ENCODE peak calls at places on chromosome 21, in six cellular contexts. I, P, C, V, D and L are unnamed samples.

GRCh38 chr21:17730782-17731181 is 88.4 kb downstream of the C21orf91 start:
- DNase-seq in I (no peak), V (peak), P (peak), C (no peak), D (no peak), L (no peak)

GRCh38 chr21:46168659-46169386 is 13.4 kb upstream of the FTCD start:
- DNase-seq in P (no peak), D (no peak), V (no peak), I (no peak), C (no peak), L (no peak)

GRCh38 chr21:22758478-22758877 is 1760.3 kb downstream of the NCAM2 start:
- DNase-seq in I (no peak), D (no peak), V (no peak), P (no peak), C (no peak), L (no peak)

GRCh38 chr21:10272216-10272615 is 249.2 kb upstream of the TPTE start:
- DNase-seq in D (no peak), C (no peak), V (peak), I (no peak), P (no peak), L (no peak)

GRCh38 chr21:14603202-14603601 is 57.1 kb upstream of the SAMSN1 start:
- DNase-seq in I (no peak), C (no peak), V (peak), P (no peak), D (no peak), L (peak)

GRCh38 chr21:16279658-16280581 is 550.1 kb downstream of the USP25 start:
- DNase-seq in D (peak), V (peak), P (no peak), C (no peak), I (no peak), L (peak)

GRCh38 chr21:37695111-37695510 is 221.1 kb downstream of the KCNJ6 start:
- DNase-seq in I (no peak), D (no peak), C (no peak), V (no peak), P (no peak), L (no peak)

GRCh38 chr21:34912022-34912933 is 136.8 kb downstream of the RUNX1 start:
- DNase-seq in D (no peak), V (no peak), P (no peak), I (no peak), C (no peak), L (no peak)

GRCh38 chr21:46135782-46136181 is 19.6 kb downstream of the FTCD start:
- DNase-seq in P (no peak), D (no peak), V (no peak), C (no peak), I (no peak), L (no peak)

GRCh38 chr21:15122241-15122640 is 57.4 kb upstream of the NRIP1 start:
- DNase-seq in D (peak), I (no peak), C (no peak), P (no peak), V (peak), L (peak)

GRCh38 chr21:32516729-32517649 is 68.3 kb downstream of the TCP10L start:
- DNase-seq in D (no peak), P (peak), I (no peak), V (peak), C (no peak), L (peak)

GRCh38 chr21:23021481-23021880 is 2023.3 kb downstream of the NCAM2 start:
- DNase-seq in D (no peak), V (no peak), P (no peak), C (no peak), I (no peak), L (no peak)

GRCh38 chr21:25647632-25648031 is 8.6 kb downstream of the JAM2 start:
- DNase-seq in V (no peak), D (no peak), P (no peak), C (no peak), I (no peak), L (no peak)

GRCh38 chr21:46005081-46005480 is 23.5 kb downstream of the COL6A1 start:
- DNase-seq in C (no peak), D (no peak), I (no peak), V (no peak), P (no peak), L (no peak)

GRCh38 chr21:33685613-33686197 is 43.4 kb downstream of the ITSN1 start:
- DNase-seq in V (peak), D (no peak), I (no peak), C (no peak), P (no peak), L (peak)

GRCh38 chr21:36087362-36088138 is 17.7 kb downstream of the CBR1 start:
- DNase-seq in P (no peak), D (no peak), V (no peak), C (no peak), I (no peak), L (no peak)

GRCh38 chr21:29378814-29379213 is 80.1 kb downstream of the BACH1 start:
- DNase-seq in D (no peak), I (peak), P (no peak), C (no peak), V (peak), L (no peak)

GRCh38 chr21:17343055-17343454 is 169.8 kb upstream of the CXADR start:
- DNase-seq in C (no peak), D (peak), I (no peak), P (no peak), V (peak), L (peak)

GRCh38 chr21:41506526-41507520 is 1.1 kb downstream of the TMPRSS2 start:
- DNase-seq in C (no peak), I (peak), P (no peak), D (peak), V (peak), L (no peak)

GRCh38 chr21:41509206-41509496 is 1.2 kb upstream of the TMPRSS2 start:
- DNase-seq in C (no peak), V (no peak), P (no peak), I (no peak), D (no peak), L (no peak)

GRCh38 chr21:41506005-41506404 is 2.0 kb downstream of the TMPRSS2 start:
- DNase-seq in C (no peak), D (no peak), V (no peak), P (no peak), I (no peak), L (no peak)

GRCh38 chr21:41508415-41509205 is 652 bp upstream of the TMPRSS2 start:
- DNase-seq in I (no peak), V (no peak), P (no peak), C (no peak), D (peak), L (no peak)

DNA sequence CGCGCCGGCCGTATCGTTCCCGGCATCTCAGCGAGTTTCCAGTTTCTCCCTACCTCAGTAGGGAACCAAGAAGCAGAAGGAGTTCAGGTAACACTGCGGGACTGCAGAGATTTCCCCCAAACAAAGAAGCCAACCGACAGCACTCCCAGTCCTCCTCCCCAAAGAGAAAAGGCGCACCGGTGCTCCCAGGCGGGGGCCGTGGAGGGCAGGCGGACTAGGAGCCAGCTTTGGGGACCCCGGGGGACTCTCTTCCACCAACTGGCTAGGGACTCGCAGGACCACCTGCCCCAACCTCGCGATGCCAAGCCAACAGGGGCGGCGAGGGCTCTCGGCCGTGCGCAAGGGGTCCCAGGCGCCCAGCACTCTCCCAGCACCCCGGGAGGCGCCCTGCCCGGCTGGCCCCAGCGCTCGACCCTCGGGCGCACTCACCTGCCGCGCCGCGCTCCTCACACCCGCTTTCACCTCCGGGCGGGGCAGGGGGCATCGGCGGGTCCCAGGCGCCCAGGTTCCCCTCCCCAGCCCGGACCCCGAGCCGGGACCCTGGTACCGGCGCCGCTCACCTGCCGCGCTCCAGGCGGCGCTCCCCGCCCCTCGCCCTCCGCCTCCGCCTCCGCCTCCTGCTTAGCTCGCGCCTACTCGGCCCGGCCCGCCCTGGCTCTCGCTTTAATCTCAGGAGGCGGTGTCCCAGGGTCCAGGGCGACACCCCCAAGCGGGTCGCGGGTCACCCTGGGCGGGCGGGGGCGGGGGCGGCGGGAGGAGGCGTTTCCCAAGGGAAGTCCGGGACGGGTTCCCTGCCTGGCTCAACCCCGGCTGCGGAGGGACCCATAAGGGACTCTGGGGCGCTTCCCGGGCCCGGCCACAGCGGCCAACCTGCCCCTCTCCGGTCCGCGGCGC is at the start of gene TMPRSS2:
- DNase-seq in P (no peak), V (no peak), I (peak), D (peak), C (no peak), L (no peak)
- H3K4me3 ChIP-seq in P (no peak), V (no peak), I (peak), D (peak), C (peak), L (peak)

DNA sequence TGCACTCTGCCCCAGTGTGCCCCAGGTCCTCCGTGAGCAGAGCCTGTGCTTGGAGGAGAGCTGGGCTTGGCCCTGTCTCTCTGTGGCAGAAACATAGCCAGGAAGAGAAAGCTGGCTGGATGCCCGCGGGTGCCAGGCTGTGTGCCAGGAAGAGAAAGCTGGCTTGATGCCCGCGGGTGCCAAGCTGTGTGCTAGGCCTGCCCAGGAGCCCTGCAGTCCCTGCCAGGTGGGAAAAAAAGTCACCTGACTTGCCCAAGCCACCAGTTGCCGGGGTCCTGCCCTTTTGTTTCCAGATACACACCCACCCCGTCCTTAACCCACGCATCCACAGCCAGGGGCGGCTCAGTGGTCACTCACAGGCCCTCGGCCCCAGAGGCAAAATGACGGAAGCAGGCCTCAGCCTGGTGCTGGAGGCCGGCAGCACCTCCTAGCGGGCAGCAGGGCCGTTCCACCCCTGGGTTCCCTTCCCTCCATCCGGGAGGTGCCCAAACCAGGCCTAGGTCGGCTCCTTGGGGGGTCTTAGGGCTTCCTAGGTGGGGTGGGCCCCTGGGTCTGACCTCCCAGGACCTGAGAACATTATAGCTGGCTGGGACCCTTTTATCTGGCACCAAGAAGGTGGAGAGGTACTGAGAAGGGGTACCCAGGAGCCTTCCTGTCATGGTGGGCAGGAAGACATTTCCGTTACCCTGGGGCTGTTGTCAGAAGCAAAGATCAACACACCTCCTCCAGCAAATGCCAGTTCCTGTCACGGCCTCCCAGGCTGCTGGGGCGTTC is 9.1 kb downstream of the ITGB2 start:
- DNase-seq in P (no peak), D (no peak), C (no peak), I (peak), V (no peak), L (no peak)
- TF ChIP-seq CTCF in P (peak), D (no peak), C (peak), I (peak), V (no peak), L (peak)

GRCh38 chr21:26850116-26850643 is 5.0 kb upstream of the ADAMTS1 start:
- DNase-seq in D (peak), C (no peak), P (no peak), I (no peak), V (peak), L (no peak)
- H3K4me3 ChIP-seq in D (no peak), C (no peak), P (no peak), I (no peak), V (no peak), L (no peak)

GRCh38 chr21:38774152-38774551 is 31.6 kb upstream of the ETS2 start:
- DNase-seq in V (peak), I (no peak), D (no peak), P (no peak), C (no peak), L (no peak)
- TF ChIP-seq CTCF in V (no peak), I (no peak), D (no peak), P (no peak), C (no peak), L (no peak)